ENCODE peak calls at places on chromosomes 6 and 20, in eight cellular contexts. K, I, H, D, F, N, V and C are unnamed samples.

GRCh38 chr20:41617059-41617921 is 887 bp downstream of the CHD6 start:
- DNase-seq in K (no peak), I (peak; percentile 47), H (peak; percentile 63), D (no peak), F (peak; percentile 76), N (no peak), V (no peak), C (no peak)

GRCh38 chr20:54276577-54277169 is 68.8 kb downstream of the PFDN4 start:
- DNase-seq in K (no peak), I (no peak), H (no peak), D (no peak), F (no peak), N (no peak), V (no peak), C (no peak)

GRCh38 chr20:53608456-53609413 is 15.1 kb upstream of the ZNF217 start:
- DNase-seq in K (peak; percentile 57), I (peak; percentile 29), H (no peak), D (no peak), F (no peak), N (no peak), V (no peak), C (peak; percentile 95)

GRCh38 chr6:93749191-93749590 is 329.8 kb upstream of the EPHA7 start:
- DNase-seq in K (no peak), I (no peak), H (no peak), D (no peak), F (no peak), N (no peak), V (no peak), C (no peak)

GRCh38 chr20:13292486-13292885 is 71.4 kb downstream of the ISM1 start:
- DNase-seq in K (no peak), I (no peak), H (no peak), D (no peak), F (no peak), N (no peak), V (no peak), C (no peak)

GRCh38 chr6:17394192-17394611 is 807 bp downstream of the CAP2 start:
- DNase-seq in K (no peak), I (peak; percentile 80), H (no peak), D (peak; percentile 21), F (peak; percentile 79), N (no peak), V (no peak), C (no peak)

GRCh38 chr6:4319992-4320683 is 184.8 kb upstream of the ECI2 start:
- DNase-seq in K (no peak), I (peak; percentile 47), H (no peak), D (no peak), F (no peak), N (no peak), V (no peak), C (peak; percentile 42)

GRCh38 chr6:168616807-168617756 is 176.1 kb downstream of the SMOC2 start:
- DNase-seq in K (peak; percentile 82), I (no peak), H (no peak), D (no peak), F (no peak), N (no peak), V (no peak), C (no peak)

GRCh38 chr6:53179961-53180651 is 31.5 kb upstream of the GCM1 start:
- DNase-seq in K (peak; percentile 38), I (no peak), H (peak; percentile 61), D (no peak), F (no peak), N (no peak), V (peak; percentile 21), C (no peak)

GRCh38 chr20:50115041-50115512 is 2.1 kb upstream of the UBE2V1 start:
- DNase-seq in K (no peak), I (no peak), H (no peak), D (no peak), F (no peak), N (no peak), V (no peak), C (no peak)

GRCh38 chr6:108002365-108003221 is 44.6 kb upstream of the SEC63 start:
- DNase-seq in K (no peak), I (no peak), H (no peak), D (no peak), F (no peak), N (no peak), V (peak; percentile 51), C (peak; percentile 98)

GRCh38 chr6:55918639-55919038 is 43.2 kb upstream of the BMP5 start:
- DNase-seq in K (no peak), I (peak; percentile 48), H (no peak), D (peak; percentile 78), F (no peak), N (no peak), V (no peak), C (no peak)

GRCh38 chr6:135165031-135165430 is 16.1 kb upstream of the MYB start:
- DNase-seq in K (no peak), I (no peak), H (no peak), D (no peak), F (no peak), N (no peak), V (no peak), C (no peak)

GRCh38 chr6:146819596-146820320 is 221.0 kb downstream of the ADGB start:
- DNase-seq in K (no peak), I (no peak), H (no peak), D (no peak), F (no peak), N (no peak), V (no peak), C (no peak)

GRCh38 chr20:44401052-44401769 is 45.7 kb downstream of the HNF4A start:
- DNase-seq in K (peak; percentile 42), I (no peak), H (peak; percentile 20), D (no peak), F (no peak), N (no peak), V (no peak), C (no peak)
- H3K4me3 ChIP-seq in K (no peak overlapping the region), I (no peak overlapping the region), H (no peak overlapping the region), D (no peak overlapping the region), F (no peak overlapping the region), N (no peak overlapping the region), V (no peak overlapping the region), C (no peak overlapping the region)

GRCh38 chr20:3751664-3752385 is 15.7 kb downstream of the ADISSP start:
- DNase-seq in K (peak; percentile 88), I (no peak), H (peak; percentile 84), D (no peak), F (no peak), N (no peak), V (peak; percentile 62), C (no peak)

GRCh38 chr20:3752386-3752759 is 15.2 kb downstream of the ADISSP start:
- DNase-seq in K (no peak), I (no peak), H (no peak), D (no peak), F (no peak), N (no peak), V (no peak), C (no peak)

GRCh38 chr20:3753098-3753497 is 14.5 kb downstream of the ADISSP start:
- DNase-seq in K (peak; percentile 94), I (peak; percentile 72), H (no peak), D (no peak), F (no peak), N (peak; percentile 43), V (peak; percentile 57), C (peak; percentile 17)

GRCh38 chr20:3749689-3750639 is 17.5 kb downstream of the HSPA12B start:
- DNase-seq in K (peak; percentile 99), I (no peak), H (no peak), D (no peak), F (no peak), N (no peak), V (no peak), C (no peak)

DNA sequence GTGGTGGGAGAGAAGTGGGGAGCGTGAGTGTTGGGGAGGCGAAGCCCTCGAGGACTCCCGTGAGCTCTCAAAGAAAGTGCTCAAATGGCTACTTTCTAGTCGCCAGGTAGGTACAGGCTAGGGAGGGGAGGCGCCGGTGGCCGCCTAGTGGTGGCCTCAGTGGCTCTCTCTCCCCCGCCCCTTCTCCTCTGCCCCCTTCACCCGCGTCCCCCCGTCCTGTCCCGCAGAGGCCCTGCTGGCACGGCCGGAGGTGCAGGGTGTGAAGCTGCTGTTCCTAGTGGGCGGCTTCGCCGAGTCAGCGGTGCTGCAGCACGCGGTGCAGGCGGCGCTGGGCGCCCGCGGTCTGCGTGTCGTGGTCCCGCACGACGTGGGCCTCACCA is 16.3 kb downstream of the ADISSP start:
- DNase-seq in K (peak; percentile 89), I (no peak), H (no peak), D (no peak), F (no peak), N (no peak), V (no peak), C (no peak)
- H3K4me3 ChIP-seq in K (peak overlapping the region; percentile 51), I (no peak overlapping the region), H (no peak overlapping the region), D (no peak overlapping the region), F (peak overlapping the region; percentile 74), N (no peak overlapping the region), V (no peak overlapping the region), C (no peak overlapping the region)

DNA sequence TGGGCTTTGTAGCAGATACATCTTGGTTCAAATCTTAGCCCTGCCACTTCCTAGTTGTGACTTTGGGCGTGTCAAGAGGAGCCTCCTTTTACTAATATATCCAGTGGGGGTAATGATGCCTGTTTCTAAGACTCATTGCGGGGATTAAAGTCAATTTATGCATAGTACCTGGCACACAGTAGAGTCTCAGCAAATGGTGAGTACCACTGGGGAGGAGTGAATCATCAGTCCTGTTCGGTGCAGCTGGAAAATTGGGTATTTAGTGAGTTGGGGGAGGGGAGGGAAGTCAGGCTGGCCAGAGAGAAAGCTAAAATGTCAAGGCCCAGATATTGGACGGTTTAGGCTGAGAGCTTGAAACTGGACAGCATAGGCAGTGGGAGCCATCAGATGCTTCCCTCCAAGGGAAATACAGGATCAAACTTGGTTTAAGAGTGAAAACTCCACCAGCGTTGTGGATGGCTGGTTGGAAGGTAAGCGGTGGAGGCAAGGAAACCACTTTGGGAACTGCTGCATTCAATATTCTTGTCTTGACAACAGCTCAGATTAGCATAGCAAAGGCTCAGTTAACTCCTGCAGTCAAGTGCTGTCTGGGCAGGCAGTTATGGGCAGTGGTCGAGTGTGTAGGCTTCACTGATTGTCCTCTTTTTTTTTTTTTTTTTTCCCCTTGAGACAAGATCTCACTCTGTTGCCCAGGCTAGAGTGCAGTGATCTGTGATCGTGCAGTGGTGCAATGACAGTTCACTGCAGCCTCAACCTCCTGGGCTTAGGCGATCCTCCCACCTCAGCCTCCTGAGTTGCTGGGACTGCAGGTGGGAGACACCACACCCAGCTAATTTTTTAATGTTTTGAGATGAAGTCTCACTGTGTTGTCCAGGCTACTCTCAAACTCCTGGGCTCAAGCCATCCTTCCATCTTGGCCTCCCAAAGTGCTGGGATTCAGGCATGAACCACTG is 12.9 kb downstream of the PPP1R16B start:
- DNase-seq in K (no peak), I (no peak), H (no peak), D (no peak), F (no peak), N (no peak), V (no peak), C (no peak)
- H3K4me3 ChIP-seq in K (no peak overlapping the region), I (no peak overlapping the region), H (no peak overlapping the region), D (no peak overlapping the region), F (no peak overlapping the region), N (no peak overlapping the region), V (no peak overlapping the region), C (no peak overlapping the region)

GRCh38 chr6:152824666-152825065 is 74.1 kb downstream of the VIP start:
- DNase-seq in K (no peak), I (no peak), H (no peak), D (no peak), F (no peak), N (no peak), V (no peak), C (no peak)
- H3K4me3 ChIP-seq in K (no peak overlapping the region), I (no peak overlapping the region), H (no peak overlapping the region), D (no peak overlapping the region), F (no peak overlapping the region), N (no peak overlapping the region), V (no peak overlapping the region), C (no peak overlapping the region)